ENCODE peak calls at places on chromosome 1, in seven cellular contexts. Q is fibroblast of villous mesenchyme, X is cardiac fibroblast, K is endodermal cell, N is psoas muscle, F is epithelial cell of esophagus, Z is lower leg skin. U is an unnamed sample.

GRCh38 chr1:172477741-172478140 is 33.9 kb upstream of the PIGC start:
- DNase-seq in Q (no peak), X (no peak), K (no peak), N (no peak), F (no peak), Z (no peak), U (no peak)

GRCh38 chr1:22388666-22389455 is 62.8 kb upstream of the ZBTB40 start:
- DNase-seq in Q (no peak), X (peak), K (no peak), N (no peak), F (peak), Z (no peak), U (no peak)

GRCh38 chr1:97489834-97490233 is 431.0 kb downstream of the DPYD start:
- DNase-seq in Q (peak), X (peak), K (no peak), N (no peak), F (peak), Z (no peak), U (no peak)

GRCh38 chr1:106836708-106837107 is 219.8 kb upstream of the PRMT6 start:
- DNase-seq in Q (no peak), X (no peak), K (no peak), N (no peak), F (no peak), Z (no peak), U (no peak)

GRCh38 chr1:8524637-8525157 is 206.8 kb downstream of the SLC45A1 start:
- DNase-seq in Q (no peak), X (no peak), K (no peak), N (no peak), F (no peak), Z (no peak), U (no peak)

GRCh38 chr1:97281962-97282361 is 560.4 kb downstream of the PTBP2 start:
- DNase-seq in Q (no peak), X (peak), K (no peak), N (no peak), F (no peak), Z (no peak), U (no peak)

GRCh38 chr1:76939107-76939816 is 72.0 kb downstream of the ST6GALNAC5 start:
- DNase-seq in Q (peak), X (peak), K (no peak), N (no peak), F (no peak), Z (no peak), U (no peak)

GRCh38 chr1:29121951-29122661 is 1.6 kb downstream of the TMEM200B start:
- DNase-seq in Q (peak), X (peak), K (peak), N (peak), F (no peak), Z (no peak), U (no peak)

GRCh38 chr1:109717729-109718128 is 5.7 kb downstream of the GSTM5 start:
- DNase-seq in Q (no peak), X (no peak), K (no peak), N (no peak), F (peak), Z (peak), U (no peak)

GRCh38 chr1:228335406-228336307 is 71.0 kb downstream of the TRIM11 start:
- DNase-seq in Q (no peak), X (no peak), K (no peak), N (peak), F (no peak), Z (no peak), U (peak)

GRCh38 chr1:164702664-164703063 is 143.7 kb downstream of the PBX1 start:
- DNase-seq in Q (no peak), X (no peak), K (no peak), N (no peak), F (no peak), Z (no peak), U (no peak)

GRCh38 chr1:145849356-145850165 is 4.1 kb downstream of the NUDT17 start:
- DNase-seq in Q (peak), X (peak), K (peak), N (no peak), F (peak), Z (no peak), U (no peak)

GRCh38 chr1:215888159-215888558 is 321.1 kb downstream of the KCTD3 start:
- DNase-seq in Q (no peak), X (no peak), K (no peak), N (no peak), F (peak), Z (no peak), U (no peak)

GRCh38 chr1:77539510-77540142 is 142.8 kb downstream of the ZZZ3 start:
- DNase-seq in Q (peak), X (peak), K (no peak), N (no peak), F (no peak), Z (no peak), U (peak)

GRCh38 chr1:198465201-198466144 is 75.0 kb downstream of the ATP6V1G3 start:
- DNase-seq in Q (peak), X (peak), K (no peak), N (no peak), F (peak), Z (no peak), U (no peak)

GRCh38 chr1:195733408-195733807 is 874.8 kb downstream of the KCNT2 start:
- DNase-seq in Q (no peak), X (no peak), K (no peak), N (no peak), F (peak), Z (no peak), U (no peak)

GRCh38 chr1:154361357-154361756 is 36.0 kb downstream of the ATP8B2 start:
- DNase-seq in Q (peak), X (no peak), K (no peak), N (no peak), F (no peak), Z (no peak), U (no peak)

GRCh38 chr1:101174722-101175121 is 62.1 kb upstream of the S1PR1 start:
- DNase-seq in Q (peak), X (no peak), K (no peak), N (no peak), F (peak), Z (no peak), U (no peak)

GRCh38 chr1:220813013-220813412 is 26.3 kb downstream of the MTARC1 start:
- DNase-seq in Q (no peak), X (no peak), K (peak), N (no peak), F (no peak), Z (no peak), U (no peak)

GRCh38 chr1:212700892-212701819 is 1.5 kb upstream of the BATF3 start:
- DNase-seq in Q (peak), X (peak), K (peak), N (peak), F (peak), Z (peak), U (no peak)

GRCh38 chr1:205502992-205503391 is 1.5 kb upstream of the CDK18 start:
- DNase-seq in Q (no peak), X (no peak), K (no peak), N (no peak), F (no peak), Z (no peak), U (peak)

GRCh38 chr1:36822648-36823047 is 211.7 kb downstream of the GRIK3 start:
- DNase-seq in Q (no peak), X (no peak), K (no peak), N (no peak), F (no peak), Z (no peak), U (no peak)

GRCh38 chr1:41673806-41674205 is 189.3 kb upstream of the EDN2 start:
- DNase-seq in Q (peak), X (no peak), K (no peak), N (no peak), F (no peak), Z (no peak), U (no peak)

GRCh38 chr1:69648486-69648885 is 80.8 kb downstream of the LRRC7 start:
- DNase-seq in Q (peak), X (no peak), K (peak), N (no peak), F (peak), Z (no peak), U (no peak)

GRCh38 chr1:41862411-41863221 is 56.1 kb downstream of the HIVEP3 start:
- DNase-seq in Q (peak), X (peak), K (no peak), N (no peak), F (peak), Z (no peak), U (no peak)

GRCh38 chr1:14698206-14698605 is 99.7 kb downstream of the KAZN start:
- DNase-seq in Q (no peak), X (no peak), K (no peak), N (no peak), F (no peak), Z (no peak), U (no peak)
- TF ChIP-seq CTCF in Q (no peak), X (no peak), K (no peak), N (no peak), F (no peak), Z (no peak), U (no peak)

GRCh38 chr1:149926296-149926695 is 1.3 kb downstream of the SF3B4 start:
- DNase-seq in Q (no peak), X (no peak), K (no peak), N (no peak), F (no peak), Z (no peak), U (no peak)
- H3K4me3 ChIP-seq in Q (peak), X (no peak), K (peak), N (peak), F (peak), Z (no peak), U (no peak)

GRCh38 chr1:147496571-147496970 is 44.7 kb upstream of the BCL9 start:
- DNase-seq in Q (peak), X (peak), K (peak), N (peak), F (peak), Z (no peak), U (peak)
- TF ChIP-seq CTCF in Q (peak), X (peak), K (peak), N (peak), F (peak), Z (no peak), U (no peak)

GRCh38 chr1:59814901-59815825 is at the start of gene HOOK1:
- DNase-seq in Q (no peak), X (no peak), K (no peak), N (peak), F (peak), Z (no peak), U (peak)

GRCh38 chr1:59819566-59820438 is 5.1 kb downstream of the HOOK1 start:
- DNase-seq in Q (no peak), X (no peak), K (no peak), N (no peak), F (peak), Z (no peak), U (no peak)

GRCh38 chr1:59815892-59816291 is 1.1 kb downstream of the HOOK1 start:
- DNase-seq in Q (no peak), X (no peak), K (no peak), N (no peak), F (peak), Z (no peak), U (no peak)

GRCh38 chr1:59814180-59814900 is 409 bp upstream of the HOOK1 start:
- DNase-seq in Q (no peak), X (no peak), K (peak), N (peak), F (peak), Z (peak), U (peak)

DNA sequence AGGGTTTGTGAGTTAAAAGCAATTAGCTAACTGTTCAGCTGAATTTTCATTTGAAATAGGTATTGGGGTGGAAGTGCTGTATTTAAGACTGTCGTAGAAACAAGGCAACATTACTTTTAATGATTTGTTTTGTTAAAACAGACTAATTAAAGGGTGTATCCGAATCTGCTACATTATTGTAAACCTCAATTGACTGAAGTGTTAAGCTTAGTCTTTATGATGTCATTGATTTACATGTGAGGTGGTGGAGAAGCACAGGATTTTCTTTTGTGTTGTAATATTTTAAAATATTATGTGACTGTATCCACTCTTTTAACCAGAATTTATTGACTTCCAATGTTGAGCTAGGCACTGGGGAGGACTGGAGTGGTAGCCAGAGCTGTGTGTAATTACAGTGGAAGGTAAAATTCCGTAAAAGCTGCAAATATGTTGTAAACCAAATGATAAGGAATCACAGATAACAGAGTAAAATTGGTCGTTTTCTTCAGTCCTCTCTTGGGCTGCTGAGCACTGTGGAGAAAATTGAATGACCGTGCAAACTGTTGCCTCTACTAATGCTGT is 1.6 kb downstream of the HOOK1 start:
- DNase-seq in Q (no peak), X (no peak), K (no peak), N (no peak), F (no peak), Z (no peak), U (no peak)
- H3K4me3 ChIP-seq in Q (no peak), X (no peak), K (peak), N (no peak), F (peak), Z (no peak), U (peak)

DNA sequence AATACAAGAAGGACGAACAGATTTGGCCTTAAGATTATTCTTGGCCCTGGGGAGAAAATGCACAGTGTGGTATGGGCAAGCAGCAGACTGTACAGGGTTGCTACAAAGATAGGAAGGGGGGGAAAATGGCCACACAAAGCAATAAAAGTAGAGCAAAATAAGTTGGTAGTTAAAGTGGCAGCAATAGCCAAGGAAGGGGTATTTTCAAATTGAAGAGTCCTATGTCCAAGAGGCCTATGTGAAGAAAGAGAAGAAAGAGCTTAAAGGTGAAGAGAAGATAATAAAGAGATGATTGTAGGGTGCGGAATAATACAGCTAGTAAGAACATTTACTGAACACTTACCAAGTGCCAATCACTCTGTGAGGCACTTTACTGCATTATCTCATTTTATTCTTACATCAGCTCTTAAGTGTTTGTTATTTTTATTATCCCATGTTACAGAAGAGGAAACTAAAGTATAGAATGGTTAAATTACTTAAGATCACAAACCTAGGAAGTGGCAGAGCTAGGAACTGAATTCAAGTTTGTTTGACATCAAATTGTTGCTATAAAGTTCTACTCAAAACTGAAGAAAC is 88.1 kb upstream of the TTC39A start:
- DNase-seq in Q (no peak), X (no peak), K (no peak), N (no peak), F (no peak), Z (no peak), U (no peak)
- TF ChIP-seq CTCF in Q (no peak), X (no peak), K (no peak), N (no peak), F (no peak), Z (no peak), U (no peak)

GRCh38 chr1:9927259-9927658 is 15.9 kb downstream of the LZIC start:
- DNase-seq in Q (no peak), X (no peak), K (peak), N (no peak), F (no peak), Z (no peak), U (no peak)

DNA sequence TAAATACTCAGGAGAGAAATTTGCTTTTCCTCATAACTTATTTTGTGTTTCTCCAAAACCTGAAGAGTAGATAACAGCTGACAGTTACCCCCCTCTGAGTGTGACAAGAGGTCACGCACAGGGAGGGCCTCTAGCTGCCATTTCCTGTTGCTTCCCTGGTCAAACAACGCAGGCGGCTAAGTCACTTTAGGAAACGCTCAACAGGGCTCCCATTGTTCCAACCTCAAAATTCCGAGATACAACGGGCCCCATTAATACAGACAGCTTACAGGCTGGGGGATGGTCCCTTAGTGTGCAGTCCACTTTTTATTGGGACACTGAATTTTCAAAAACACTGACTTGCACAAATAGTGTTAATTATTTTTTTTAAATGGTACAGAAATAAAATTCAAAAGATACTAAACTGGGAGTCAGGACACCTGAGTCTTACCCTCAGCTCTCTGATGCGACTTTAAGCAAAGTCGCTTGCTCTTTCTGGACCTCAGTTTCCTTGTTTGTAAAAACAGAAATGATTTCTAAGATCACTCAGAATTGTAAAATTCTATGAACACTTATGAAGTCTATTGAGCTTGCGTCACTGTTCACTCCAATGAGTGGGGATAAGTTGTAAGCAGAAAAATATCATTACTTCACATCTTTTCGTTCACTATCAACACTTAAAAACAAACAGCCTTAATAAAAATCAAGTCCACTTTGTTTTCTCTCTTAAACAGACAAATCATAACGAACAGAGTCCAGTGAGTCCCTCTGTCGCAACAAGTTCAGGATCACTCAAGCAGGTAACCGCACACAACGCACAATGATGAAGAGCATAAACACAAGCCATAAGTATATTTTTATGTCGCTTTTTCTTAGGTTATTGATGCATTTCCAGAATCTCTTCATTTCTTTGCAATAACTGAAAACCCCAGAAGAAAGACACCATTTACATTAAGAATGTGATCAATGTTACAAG is 13.5 kb downstream of the LZIC start:
- DNase-seq in Q (no peak), X (peak), K (peak), N (no peak), F (no peak), Z (no peak), U (no peak)
- H3K4me3 ChIP-seq in Q (no peak), X (no peak), K (peak), N (no peak), F (no peak), Z (no peak), U (no peak)

DNA sequence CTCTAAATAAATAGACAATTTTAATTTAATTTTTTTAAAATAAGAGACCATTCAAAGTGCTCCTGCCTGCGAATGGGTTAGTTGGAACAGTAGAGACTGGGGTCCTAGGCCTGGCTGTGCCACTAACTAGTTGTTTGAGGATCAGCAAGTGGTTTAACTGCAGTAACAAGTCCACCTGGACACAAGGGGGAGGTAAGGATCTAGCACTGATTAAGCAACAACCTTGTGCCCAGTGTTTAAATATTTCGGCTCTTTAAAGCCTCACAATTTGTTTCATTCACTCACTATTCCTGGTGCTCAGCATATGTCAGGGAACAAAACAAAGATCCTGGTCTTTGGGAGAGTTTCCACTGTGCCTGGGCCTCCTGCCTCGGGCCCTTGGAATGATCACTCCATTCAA is 1.6 kb upstream of the AGT start:
- DNase-seq in Q (no peak), X (no peak), K (no peak), N (no peak), F (no peak), Z (no peak), U (no peak)
- TF ChIP-seq CTCF in Q (no peak), X (no peak), K (peak), N (no peak), F (no peak), Z (no peak), U (no peak)

U was measured in pancreas.